ENCODE peak calls at places on chromosomes 11 and 22, in seven cellular contexts. X, A, Q, I, P, T and U are unnamed samples. For H3K36me3, the result is how much of the 10 kb centered on the place peaks cover.

GRCh38 chr22:42434748-42435425 is 2.7 kb upstream of the NFAM1 start:
- DNase-seq in I (no peak), X (no peak), P (no peak), Q (no peak), T (no peak), A (no peak), U (no peak)

GRCh38 chr11:83545494-83545893 is 259.3 kb upstream of the CCDC90B start:
- DNase-seq in X (no peak), T (no peak), I (no peak), Q (no peak), P (peak), A (no peak), U (no peak)

GRCh38 chr11:121547574-121547973 is 94.8 kb upstream of the SORL1-AS1 start:
- DNase-seq in T (no peak), P (no peak), A (no peak), I (no peak), Q (no peak), X (no peak), U (no peak)

GRCh38 chr22:48591286-48592065 is 1236.2 kb downstream of the BRD1 start:
- DNase-seq in I (no peak), Q (no peak), T (no peak), A (no peak), P (no peak), X (no peak), U (no peak)

GRCh38 chr11:61279934-61280656 is 15.0 kb downstream of the VWCE start:
- DNase-seq in Q (no peak), A (no peak), X (no peak), T (no peak), I (peak), P (no peak), U (peak)

GRCh38 chr11:2210366-2211112 is 38.9 kb upstream of the TH start:
- DNase-seq in T (no peak), X (no peak), I (no peak), P (no peak), A (no peak), Q (no peak), U (no peak)

GRCh38 chr11:123188508-123189165 is 6.4 kb downstream of the CLMP start:
- DNase-seq in Q (peak), I (peak), P (peak), X (no peak), T (no peak), A (peak), U (peak)

GRCh38 chr11:67270256-67271211 is 4.3 kb downstream of the GRK2 start:
- DNase-seq in P (peak), T (no peak), X (no peak), Q (no peak), I (no peak), A (peak), U (no peak)

GRCh38 chr11:123137496-123138270 is 57.4 kb downstream of the CLMP start:
- DNase-seq in T (no peak), Q (peak), P (peak), A (peak), I (peak), X (no peak), U (peak)

GRCh38 chr11:119791701-119792151 is 62.7 kb upstream of the NECTIN1 start:
- DNase-seq in P (peak), X (no peak), T (no peak), I (peak), Q (no peak), A (no peak), U (peak)

GRCh38 chr11:28058333-28058732 is 49.6 kb downstream of the KIF18A start:
- DNase-seq in T (no peak), Q (no peak), A (no peak), I (peak), X (no peak), P (peak), U (peak)

GRCh38 chr11:2588809-2589537 is 110.8 kb downstream of the KCNQ1OT1 start:
- DNase-seq in Q (no peak), P (no peak), X (no peak), I (no peak), T (no peak), A (no peak), U (no peak)

GRCh38 chr22:24810043-24810749 is 4.2 kb downstream of the SGSM1 start:
- DNase-seq in P (peak), A (peak), X (no peak), I (no peak), T (no peak), Q (no peak), U (peak)

GRCh38 chr11:61361237-61361636 is 445 bp downstream of the CYB561A3 start:
- DNase-seq in I (no peak), T (no peak), Q (no peak), P (no peak), X (no peak), A (no peak), U (no peak)

GRCh38 chr11:7551571-7551970 is 37.8 kb downstream of the PPFIBP2 start:
- DNase-seq in A (no peak), T (no peak), X (no peak), I (peak), Q (peak), P (no peak), U (peak)

GRCh38 chr11:293852-294661 is 5.1 kb downstream of the PGGHG start:
- DNase-seq in T (no peak), X (no peak), Q (no peak), A (no peak), P (no peak), I (no peak), U (no peak)

GRCh38 chr11:20599424-20600346 is at the start of gene SLC6A5:
- DNase-seq in Q (peak), A (peak), I (peak), P (peak), X (no peak), T (peak), U (peak)

GRCh38 chr11:11022126-11022730 is 164.4 kb upstream of the ZBED5 start:
- DNase-seq in I (peak), A (peak), Q (peak), P (no peak), X (peak), T (peak), U (peak)

DNA sequence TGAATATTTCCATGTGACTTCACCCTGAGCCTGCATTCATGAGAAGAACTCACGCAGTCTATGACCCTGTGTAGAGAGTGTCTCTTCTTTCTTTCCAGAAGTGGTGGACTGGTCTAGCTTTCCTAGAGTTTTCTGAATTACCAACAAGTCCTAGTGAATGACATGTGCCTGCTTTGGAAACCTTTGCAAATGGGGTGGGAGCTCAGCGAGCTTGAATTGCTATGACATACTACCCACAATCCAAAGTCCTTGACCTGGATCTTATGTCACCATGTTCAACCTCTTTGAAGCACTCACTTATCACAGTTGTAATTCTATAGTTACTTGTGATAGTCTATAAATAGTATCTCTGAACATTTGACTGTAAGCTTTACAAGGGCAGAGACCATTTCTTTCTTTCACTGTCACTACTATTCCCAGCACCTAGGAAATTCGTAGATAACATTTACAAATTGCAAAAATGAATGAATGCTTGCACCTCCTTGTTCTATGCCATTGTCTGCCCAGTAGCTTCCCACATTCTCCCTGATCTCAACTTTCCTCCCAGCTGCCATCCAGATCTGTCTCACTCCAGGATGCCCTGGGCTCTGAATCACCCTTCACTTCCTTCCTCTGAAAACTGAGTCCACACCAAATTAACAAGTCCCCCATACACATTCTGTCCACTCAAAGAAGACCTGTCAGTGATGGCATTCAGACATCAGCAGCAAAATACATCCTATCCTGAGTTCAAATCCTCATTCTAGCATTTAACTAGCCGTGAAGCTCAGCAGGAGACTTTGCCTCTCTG is 201.9 kb upstream of the SESN3 start:
- DNase-seq in T (no peak), P (no peak), A (peak), X (no peak), Q (no peak), I (no peak), U (peak)
- H2AFZ ChIP-seq in T (no peak), P (no peak), A (peak), X (no peak), Q (no peak), I (no peak), U (no peak)

GRCh38 chr11:57228600-57228999 is 8.4 kb downstream of the APLNR start:
- DNase-seq in A (no peak), P (no peak), T (no peak), I (no peak), Q (no peak), X (no peak), U (no peak)

GRCh38 chr11:57230797-57231538 is 6.1 kb downstream of the APLNR start:
- DNase-seq in A (no peak), X (no peak), T (no peak), Q (no peak), I (no peak), P (peak), U (no peak)

GRCh38 chr11:57233702-57234101 is 3.3 kb downstream of the APLNR start:
- DNase-seq in Q (no peak), T (no peak), P (no peak), A (no peak), X (no peak), I (no peak), U (no peak)

GRCh38 chr11:57230316-57230715 is 6.7 kb downstream of the APLNR start:
- DNase-seq in Q (no peak), A (no peak), T (no peak), I (no peak), X (no peak), P (no peak), U (no peak)

DNA sequence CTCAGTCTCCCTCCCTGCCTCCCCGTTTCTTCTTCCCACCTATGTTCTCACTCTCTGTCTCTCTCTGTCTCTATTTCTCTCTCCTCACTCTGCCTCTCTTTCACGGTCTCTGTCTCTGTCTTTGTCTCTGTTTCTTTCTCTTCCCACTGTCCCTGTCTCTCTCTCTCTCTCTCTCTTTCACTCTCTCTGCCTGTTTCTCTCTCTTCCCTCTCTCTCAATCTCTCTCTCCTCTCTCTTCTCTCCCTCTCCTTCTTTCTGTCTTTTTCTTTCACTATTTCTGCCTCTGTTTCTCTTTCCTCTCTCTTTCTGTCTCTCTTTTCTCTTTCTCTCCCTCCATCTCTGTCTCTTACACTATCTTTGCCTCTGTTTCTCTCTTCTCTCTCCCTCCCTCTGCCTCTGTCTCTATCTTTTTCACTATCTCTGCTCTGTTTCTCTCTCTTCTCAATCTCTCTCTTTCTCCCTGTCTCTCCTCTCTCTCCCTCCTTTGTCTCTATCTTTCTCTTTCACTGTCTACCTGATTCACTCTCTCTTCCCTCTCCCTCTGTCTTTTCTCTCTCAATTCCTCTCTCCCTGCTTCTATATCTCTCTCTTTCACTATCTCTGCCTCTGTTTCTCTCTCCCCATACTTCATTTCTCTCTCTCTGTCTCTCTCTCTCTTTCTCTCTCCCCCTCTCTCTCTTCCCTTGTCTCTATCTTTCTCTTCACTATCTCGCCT is 5.4 kb downstream of the APLNR start:
- DNase-seq in P (no peak), Q (no peak), T (no peak), I (no peak), A (no peak), X (no peak), U (no peak)
- H3K9ac ChIP-seq in P (no peak), Q (no peak), T (no peak), I (no peak), A (no peak), X (no peak), U (no peak)

GRCh38 chr11:64362339-64362738 is 3.4 kb downstream of the RPS6KA4 start:
- DNase-seq in T (no peak), A (no peak), I (no peak), P (no peak), X (no peak), Q (no peak), U (no peak)

GRCh38 chr11:64361659-64362058 is 2.7 kb downstream of the RPS6KA4 start:
- DNase-seq in I (no peak), P (no peak), T (no peak), A (no peak), X (no peak), Q (no peak), U (no peak)

GRCh38 chr11:64358907-64359711 is at the start of gene RPS6KA4:
- DNase-seq in A (peak), X (no peak), I (peak), Q (peak), T (peak), P (peak), U (peak)

GRCh38 chr11:64359712-64360402 is 895 bp downstream of the RPS6KA4 start:
- DNase-seq in X (no peak), T (no peak), I (no peak), A (no peak), P (no peak), Q (no peak), U (peak)

GRCh38 chr11:64360403-64360980 is 1.5 kb downstream of the RPS6KA4 start:
- DNase-seq in I (no peak), X (no peak), T (no peak), Q (no peak), P (no peak), A (no peak), U (no peak)
- H3K36me3 ChIP-seq in I (under half), X (under half), T (half or more), Q (under half), P (under half), A (under half), U (under half)

GRCh38 chr11:56151376-56151775 is 8.7 kb downstream of the OR8K5 start:
- DNase-seq in P (no peak), I (no peak), A (no peak), Q (no peak), T (no peak), X (no peak), U (no peak)

DNA sequence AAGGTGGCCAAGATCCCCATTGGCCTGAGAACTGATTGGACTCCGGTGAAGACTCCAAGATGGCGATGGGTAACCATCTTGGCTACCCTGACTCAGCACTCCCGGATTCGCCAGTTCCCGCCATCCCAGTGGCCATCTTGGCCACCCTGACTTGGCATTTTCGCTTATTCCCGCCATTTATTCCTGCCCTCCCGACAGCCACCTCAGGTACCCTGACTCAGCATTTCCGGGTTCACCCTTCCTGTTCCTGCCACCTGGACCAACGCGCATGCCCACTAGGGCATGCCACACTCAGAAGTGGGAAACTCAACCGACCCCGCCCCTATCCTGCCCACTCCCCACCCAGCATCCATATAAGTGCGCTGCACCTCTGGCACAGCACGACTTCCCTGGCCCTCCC is 7.8 kb downstream of the OR8K5 start:
- DNase-seq in X (no peak), Q (no peak), A (no peak), P (no peak), I (no peak), T (no peak), U (no peak)
- H2AFZ ChIP-seq in X (no peak), Q (no peak), A (no peak), P (no peak), I (no peak), T (no peak), U (no peak)

GRCh38 chr22:50294319-50294656 is 13.2 kb downstream of the PLXNB2 start:
- DNase-seq in T (no peak), Q (no peak), P (no peak), I (no peak), A (no peak), X (no peak), U (peak)
- H3K9ac ChIP-seq in T (no peak), Q (no peak), P (no peak), I (peak), A (peak), X (peak), U (peak)

GRCh38 chr22:19509923-19510322 is 14.3 kb downstream of the CLDN5 start:
- DNase-seq in T (no peak), P (no peak), I (no peak), Q (no peak), A (no peak), X (no peak), U (no peak)

GRCh38 chr22:19507534-19507861 is 16.7 kb downstream of the CLDN5 start:
- DNase-seq in X (no peak), I (no peak), Q (no peak), P (no peak), T (no peak), A (no peak), U (no peak)

GRCh38 chr22:19508024-19508776 is 16.0 kb downstream of the CLDN5 start:
- DNase-seq in A (no peak), X (no peak), T (no peak), P (no peak), I (no peak), Q (no peak), U (no peak)

GRCh38 chr22:19513823-19514222 is 10.4 kb downstream of the CLDN5 start:
- DNase-seq in A (no peak), T (no peak), X (no peak), Q (no peak), I (no peak), P (no peak), U (no peak)

DNA sequence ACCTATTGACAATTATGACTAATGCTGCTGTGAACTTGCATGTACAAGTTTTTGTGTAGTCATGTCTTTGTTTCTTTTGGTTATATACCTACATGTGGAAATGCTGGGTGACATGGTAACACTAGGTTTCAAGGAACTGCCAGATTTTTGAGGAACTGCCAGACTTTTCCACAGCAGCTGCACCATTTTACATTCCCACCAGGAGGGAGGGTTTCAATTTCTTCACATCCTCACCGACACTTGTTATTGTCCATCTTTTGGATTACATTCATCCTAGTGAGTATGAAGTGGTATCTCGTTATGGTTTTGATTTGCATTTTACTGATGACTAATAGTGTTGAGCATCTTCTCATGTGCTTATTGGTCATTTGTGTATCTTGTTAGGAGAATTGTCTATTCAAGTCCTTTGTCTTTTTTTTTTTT is 13.3 kb downstream of the CLDN5 start:
- DNase-seq in I (no peak), P (no peak), X (no peak), Q (no peak), T (no peak), A (no peak), U (no peak)
- H3K36me3 ChIP-seq in I (under half), P (under half), X (under half), Q (under half), T (half or more), A (under half), U (under half)

GRCh38 chr11:91527380-91528030 is 697.1 kb upstream of the FAT3 start:
- DNase-seq in Q (no peak), A (no peak), X (no peak), I (no peak), T (no peak), P (peak), U (no peak)
- H2AFZ ChIP-seq in Q (no peak), A (no peak), X (no peak), I (no peak), T (no peak), P (peak), U (no peak)

GRCh38 chr11:73396985-73397384 is 20.8 kb downstream of the RELT start:
- DNase-seq in X (no peak), P (no peak), I (no peak), A (no peak), Q (no peak), T (no peak), U (no peak)
- H3K9ac ChIP-seq in X (no peak), P (no peak), I (no peak), A (no peak), Q (no peak), T (peak), U (no peak)

GRCh38 chr11:65117206-65118096 is at the start of gene ZNHIT2:
- DNase-seq in I (peak), X (peak), T (peak), Q (peak), P (peak), A (peak), U (peak)
- H3K36me3 ChIP-seq in I (under half), X (under half), T (half or more), Q (under half), P (under half), A (under half), U (under half)

GRCh38 chr11:111438846-111439520 is 59.9 kb upstream of the POU2AF1 start:
- DNase-seq in P (no peak), I (no peak), T (no peak), Q (no peak), X (no peak), A (no peak), U (no peak)
- H2AFZ ChIP-seq in P (no peak), I (no peak), T (no peak), Q (no peak), X (no peak), A (no peak), U (no peak)